ENCODE peak calls at places on chromosomes 5 and 9, in six cellular contexts. T is NCI-H1436, F is memory B cell, R is cardiac muscle cell, Q is transverse colon, B is small intestine. U is an unnamed sample.
A peak's percentile ranks its signal among the peaks of the same experiment; 100 is the strongest.

GRCh38 chr5:141743652-141744333 is 61.8 kb upstream of the ARAP3 start:
- DNase-seq in T (peak; percentile 68), F (no peak), R (no peak), Q (no peak), B (no peak), U (no peak)

GRCh38 chr9:99312736-99313135 is 90.7 kb downstream of the SEC61B start:
- DNase-seq in T (no peak), F (no peak), R (no peak), Q (no peak), B (no peak), U (no peak)

GRCh38 chr9:114549677-114550330 is 37.8 kb upstream of the ATP6V1G1 start:
- DNase-seq in T (no peak), F (no peak), R (no peak), Q (no peak), B (no peak), U (no peak)

GRCh38 chr5:90987711-90988110 is 395.4 kb downstream of the ARRDC3 start:
- DNase-seq in T (no peak), F (no peak), R (no peak), Q (no peak), B (no peak), U (no peak)

GRCh38 chr5:1885476-1885755 is 2.7 kb upstream of the IRX4 start:
- DNase-seq in T (no peak), F (no peak), R (no peak), Q (no peak), B (no peak), U (no peak)

GRCh38 chr5:35194636-35195471 is 35.4 kb downstream of the PRLR start:
- DNase-seq in T (no peak), F (peak; percentile 44), R (no peak), Q (peak; percentile 34), B (peak; percentile 90), U (peak; percentile 65)

GRCh38 chr9:27423919-27424710 is 100.0 kb upstream of the IFNK start:
- DNase-seq in T (no peak), F (no peak), R (no peak), Q (no peak), B (no peak), U (no peak)

GRCh38 chr9:121690316-121690715 is 38.9 kb downstream of the DAB2IP start:
- DNase-seq in T (no peak), F (no peak), R (no peak), Q (no peak), B (no peak), U (no peak)

GRCh38 chr5:112737088-112737471 is 605 bp upstream of the APC start:
- DNase-seq in T (no peak), F (no peak), R (no peak), Q (no peak), B (no peak), U (no peak)

GRCh38 chr5:132363431-132364112 is 5.9 kb upstream of the SLC22A5 start:
- DNase-seq in T (no peak), F (no peak), R (no peak), Q (no peak), B (peak; percentile 69), U (no peak)

GRCh38 chr9:101366038-101366756 is 18.6 kb downstream of the BAAT start:
- DNase-seq in T (no peak), F (no peak), R (no peak), Q (no peak), B (no peak), U (no peak)

GRCh38 chr9:100355561-100355960 is 2.8 kb upstream of the TEX10 start:
- DNase-seq in T (no peak), F (no peak), R (no peak), Q (no peak), B (no peak), U (no peak)

GRCh38 chr5:14006823-14007510 is 62.5 kb upstream of the DNAH5 start:
- DNase-seq in T (no peak), F (no peak), R (no peak), Q (no peak), B (no peak), U (no peak)

GRCh38 chr5:154603011-154603410 is 125.0 kb upstream of the HAND1 start:
- DNase-seq in T (no peak), F (no peak), R (no peak), Q (no peak), B (no peak), U (no peak)

GRCh38 chr5:88393082-88393481 is 124.4 kb upstream of the TMEM161B start:
- DNase-seq in T (no peak), F (no peak), R (no peak), Q (no peak), B (no peak), U (no peak)

GRCh38 chr9:109401169-109401989 is 80.5 kb upstream of the EPB41L4B start:
- DNase-seq in T (peak; percentile 33), F (peak; percentile 38), R (peak; percentile 83), Q (peak; percentile 59), B (peak; percentile 71), U (peak; percentile 64)

GRCh38 chr9:96461336-96461735 is 11.4 kb downstream of the HABP4 start:
- DNase-seq in T (no peak), F (no peak), R (no peak), Q (no peak), B (no peak), U (no peak)

GRCh38 chr5:74851684-74852353 is 14.4 kb downstream of the FAM169A start:
- DNase-seq in T (no peak), F (no peak), R (no peak), Q (no peak), B (no peak), U (no peak)

GRCh38 chr9:19782005-19782404 is 6.8 kb downstream of the SLC24A2 start:
- DNase-seq in T (no peak), F (no peak), R (peak; percentile 77), Q (no peak), B (no peak), U (no peak)

GRCh38 chr9:83062653-83063527 is at the start of gene RASEF:
- DNase-seq in T (no peak), F (no peak), R (peak; percentile 48), Q (peak; percentile 85), B (peak; percentile 78), U (peak; percentile 85)

GRCh38 chr9:137012694-137013570 is 15.1 kb downstream of the ABCA2 start:
- DNase-seq in T (no peak), F (no peak), R (no peak), Q (no peak), B (no peak), U (no peak)

GRCh38 chr5:140093866-140094265 is 20.0 kb upstream of the PURA start:
- DNase-seq in T (no peak), F (no peak), R (no peak), Q (no peak), B (no peak), U (no peak)

GRCh38 chr5:10009802-10010201 is 239.9 kb downstream of the ATPSCKMT start:
- DNase-seq in T (no peak), F (no peak), R (no peak), Q (no peak), B (no peak), U (no peak)

GRCh38 chr5:57804007-57804444 is 321.4 kb upstream of the ACTBL2 start:
- DNase-seq in T (no peak), F (no peak), R (no peak), Q (no peak), B (no peak), U (no peak)